ENCODE peak calls at places on chromosome 21, in ten cellular contexts. T is stomach, O is pancreas, E is Caco-2, J is gastrocnemius medialis, P is uterus, G is left ventricle myocardium inferior, S is GM23338, C is psoas muscle, Z is tibial artery. K is an unnamed sample.

GRCh38 chr21:43985690-43986251 is 26.3 kb upstream of the TRAPPC10 start:
- DNase-seq in G (no peak), C (no peak), T (no peak), S (peak), P (no peak), J (no peak), E (no peak), Z (no peak), O (no peak), K (no peak)

GRCh38 chr21:16563795-16564194 is 834.0 kb downstream of the USP25 start:
- DNase-seq in J (no peak), S (peak), Z (no peak), G (no peak), E (peak), O (peak), C (no peak), T (no peak), P (no peak), K (no peak)

GRCh38 chr21:14734833-14735232 is 188.7 kb upstream of the SAMSN1 start:
- DNase-seq in E (no peak), T (no peak), G (no peak), O (no peak), Z (no peak), S (no peak), P (no peak), C (no peak), J (no peak), K (no peak)

GRCh38 chr21:36024782-36025181 is 35.5 kb downstream of the SETD4 start:
- DNase-seq in J (no peak), C (no peak), Z (no peak), O (no peak), E (no peak), T (no peak), G (no peak), P (no peak), S (no peak), K (no peak)

GRCh38 chr21:36175771-36176565 is 19.3 kb downstream of the DOP1B start:
- DNase-seq in O (no peak), E (no peak), C (no peak), G (no peak), Z (no peak), J (no peak), S (no peak), P (no peak), T (no peak), K (no peak)

GRCh38 chr21:34129039-34129891 is 55.9 kb downstream of the MRPS6 start:
- DNase-seq in E (no peak), G (peak), C (peak), J (peak), S (peak), T (peak), Z (peak), O (peak), P (peak), K (peak)

GRCh38 chr21:29155118-29155932 is 24.9 kb downstream of the MAP3K7CL start:
- DNase-seq in S (peak), Z (peak), P (peak), G (peak), J (peak), E (no peak), C (peak), T (no peak), O (no peak), K (peak)

GRCh38 chr21:35203093-35204021 is 154.3 kb upstream of the RUNX1 start:
- DNase-seq in O (no peak), C (peak), P (no peak), S (no peak), T (no peak), J (peak), Z (no peak), G (no peak), E (no peak), K (no peak)

GRCh38 chr21:14523234-14523633 is 22.9 kb downstream of the SAMSN1 start:
- DNase-seq in Z (no peak), P (no peak), C (peak), J (no peak), O (no peak), G (no peak), E (no peak), S (no peak), T (no peak), K (no peak)

GRCh38 chr21:35020902-35021301 is 28.2 kb downstream of the RUNX1 start:
- DNase-seq in S (no peak), G (no peak), J (no peak), E (no peak), Z (no peak), P (no peak), O (no peak), T (no peak), C (no peak), K (no peak)

GRCh38 chr21:36728371-36729111 is 29.6 kb downstream of the SIM2 start:
- DNase-seq in S (no peak), C (no peak), Z (peak), E (no peak), P (no peak), O (no peak), T (peak), G (no peak), J (no peak), K (no peak)

GRCh38 chr21:15775981-15776380 is 46.2 kb downstream of the USP25 start:
- DNase-seq in G (no peak), T (no peak), Z (no peak), J (no peak), E (no peak), O (no peak), C (no peak), S (no peak), P (no peak), K (no peak)

GRCh38 chr21:29538115-29538514 is 239.4 kb downstream of the BACH1 start:
- DNase-seq in O (no peak), Z (no peak), P (no peak), T (no peak), J (no peak), C (no peak), E (no peak), S (no peak), G (no peak), K (no peak)

GRCh38 chr21:16037386-16037785 is 307.6 kb downstream of the USP25 start:
- DNase-seq in E (no peak), Z (no peak), O (no peak), P (no peak), S (no peak), J (no peak), G (no peak), T (no peak), C (no peak), K (no peak)

GRCh38 chr21:36753556-36753955 is 54.6 kb downstream of the SIM2 start:
- DNase-seq in S (no peak), P (no peak), Z (no peak), C (no peak), G (no peak), T (no peak), O (no peak), E (no peak), J (no peak), K (no peak)

GRCh38 chr21:36858320-36858957 is 108.0 kb downstream of the HLCS start:
- DNase-seq in Z (no peak), P (no peak), O (no peak), E (no peak), J (no peak), T (no peak), S (no peak), G (no peak), C (no peak), K (no peak)

GRCh38 chr21:35002879-35003722 is 46.0 kb downstream of the RUNX1 start:
- DNase-seq in J (no peak), C (no peak), O (no peak), S (no peak), P (no peak), Z (no peak), G (no peak), T (no peak), E (no peak), K (no peak)

GRCh38 chr21:31034378-31034777 is 3.9 kb downstream of the KRTAP19-8 start:
- DNase-seq in G (no peak), P (no peak), T (no peak), J (no peak), O (no peak), Z (no peak), E (no peak), C (no peak), S (no peak), K (no peak)

GRCh38 chr21:34020934-34021553 is 52.3 kb upstream of the MRPS6 start:
- DNase-seq in T (no peak), P (no peak), J (no peak), E (no peak), C (no peak), S (no peak), G (no peak), Z (no peak), O (no peak), K (no peak)

GRCh38 chr21:46455575-46456385 is 2.9 kb upstream of the DIP2A start:
- DNase-seq in C (no peak), S (no peak), Z (no peak), T (no peak), G (no peak), O (no peak), J (no peak), P (no peak), E (no peak), K (no peak)

GRCh38 chr21:18384771-18385170 is 18.8 kb downstream of the TMPRSS15 start:
- DNase-seq in Z (no peak), T (no peak), S (peak), O (no peak), J (no peak), G (no peak), C (no peak), P (no peak), E (peak), K (no peak)

GRCh38 chr21:16942703-16943102 is 570.1 kb upstream of the CXADR start:
- DNase-seq in P (no peak), S (peak), O (no peak), Z (no peak), C (no peak), G (no peak), J (no peak), E (peak), T (no peak), K (no peak)

GRCh38 chr21:36918291-36918690 is 48.2 kb downstream of the HLCS start:
- DNase-seq in S (no peak), O (no peak), E (no peak), Z (no peak), C (no peak), T (no peak), P (no peak), G (no peak), J (peak), K (no peak)

GRCh38 chr21:35102488-35103407 is 53.6 kb upstream of the RUNX1 start:
- DNase-seq in G (peak), C (peak), J (peak), S (no peak), P (no peak), T (peak), E (no peak), O (no peak), Z (peak), K (no peak)

GRCh38 chr21:17732306-17732705 is 86.8 kb downstream of the C21orf91 start:
- DNase-seq in C (no peak), P (no peak), Z (no peak), O (no peak), T (no peak), G (no peak), J (no peak), S (no peak), E (no peak), K (no peak)

GRCh38 chr21:14734191-14734590 is 188.1 kb upstream of the SAMSN1 start:
- DNase-seq in E (no peak), O (no peak), T (no peak), G (no peak), P (no peak), Z (no peak), J (no peak), C (no peak), S (no peak), K (no peak)

GRCh38 chr21:15279484-15279883 is 214.7 kb upstream of the NRIP1 start:
- DNase-seq in P (no peak), T (no peak), E (no peak), G (no peak), O (no peak), C (no peak), J (no peak), S (no peak), Z (no peak), K (no peak)

GRCh38 chr21:46052703-46053651 is 44.9 kb upstream of the COL6A2 start:
- DNase-seq in E (no peak), S (no peak), O (no peak), P (no peak), T (no peak), G (no peak), J (no peak), Z (no peak), C (no peak), K (peak)

GRCh38 chr21:36297555-36297937 is 22.5 kb upstream of the MORC3 start:
- DNase-seq in S (no peak), T (no peak), C (no peak), G (no peak), Z (peak), E (no peak), P (no peak), J (no peak), O (no peak), K (no peak)

GRCh38 chr21:37370152-37371040 is 3.8 kb downstream of the DYRK1A start:
- DNase-seq in G (no peak), E (no peak), P (no peak), T (no peak), C (no peak), Z (no peak), S (no peak), O (no peak), J (no peak), K (no peak)

GRCh38 chr21:37796011-37796410 is 120.2 kb downstream of the KCNJ6 start:
- DNase-seq in G (no peak), J (no peak), Z (no peak), P (no peak), E (no peak), T (no peak), O (no peak), S (no peak), C (no peak), K (no peak)

GRCh38 chr21:37916795-37917142 is 512 bp upstream of the KCNJ6 start:
- DNase-seq in G (no peak), J (no peak), C (no peak), S (peak), O (no peak), Z (no peak), P (no peak), E (no peak), T (no peak), K (no peak)

GRCh38 chr21:43814215-43815106 is 25.1 kb downstream of the RRP1 start:
- DNase-seq in S (peak), Z (no peak), T (no peak), G (no peak), P (no peak), C (no peak), E (no peak), O (peak), J (no peak), K (no peak)

GRCh38 chr21:16592399-16592798 is 862.6 kb downstream of the USP25 start:
- DNase-seq in O (no peak), G (no peak), J (no peak), E (no peak), T (no peak), Z (no peak), S (no peak), C (no peak), P (no peak), K (no peak)

GRCh38 chr21:46375560-46376230 is 51.7 kb downstream of the PCNT start:
- DNase-seq in O (no peak), G (peak), C (peak), E (no peak), S (no peak), P (no peak), T (no peak), J (peak), Z (no peak), K (no peak)

GRCh38 chr21:36155603-36156338 is 853 bp upstream of the DOP1B start:
- DNase-seq in O (peak), J (no peak), Z (peak), T (peak), C (no peak), E (peak), P (peak), S (peak), G (peak), K (peak)

GRCh38 chr21:15932681-15933200 is 203.0 kb downstream of the USP25 start:
- DNase-seq in E (no peak), Z (no peak), O (no peak), S (no peak), J (no peak), T (no peak), C (no peak), G (no peak), P (no peak), K (no peak)

GRCh38 chr21:25273945-25274344 is 333.3 kb downstream of the MRPL39 start:
- DNase-seq in C (no peak), Z (no peak), G (no peak), T (no peak), S (no peak), O (no peak), E (no peak), P (no peak), J (no peak), K (no peak)
- TF ChIP-seq CTCF in C (no peak), Z (no peak), G (no peak), T (no peak), S (no peak), O (no peak), E (no peak), P (no peak), J (no peak), K (no peak)

DNA sequence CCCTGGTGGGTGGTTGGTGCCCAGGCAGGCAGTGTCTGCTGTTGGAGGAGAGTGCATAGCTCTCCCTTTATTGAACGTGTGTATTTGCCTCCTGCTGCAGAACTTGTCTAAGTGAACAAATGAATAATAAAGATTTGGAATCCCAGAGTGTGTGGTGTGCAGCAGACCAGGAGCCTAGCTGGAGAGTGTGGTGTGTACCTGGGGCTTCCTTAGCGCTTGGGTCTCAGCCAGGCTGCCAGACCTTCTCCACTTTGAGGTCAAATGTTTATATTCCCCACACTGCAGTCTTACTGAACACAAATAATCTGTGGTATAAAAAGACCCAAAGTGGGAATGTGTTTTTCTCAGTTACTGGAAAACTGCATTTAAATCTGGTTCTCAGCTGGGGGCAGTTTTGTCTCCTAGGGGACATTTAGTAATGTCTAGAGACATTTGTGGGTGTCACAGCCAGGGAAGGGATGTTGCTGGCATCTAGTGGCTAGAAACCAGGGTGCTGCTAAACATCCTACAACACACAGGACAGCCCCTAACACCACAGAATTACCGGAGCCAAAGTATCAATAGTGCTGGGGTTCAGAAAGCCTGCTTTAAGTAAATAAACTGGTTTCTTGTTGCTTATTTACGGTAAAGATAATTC is 23.6 kb downstream of the SLC37A1 start:
- DNase-seq in E (peak), J (no peak), O (no peak), C (no peak), G (no peak), Z (no peak), T (no peak), S (no peak), P (no peak), K (no peak)
- TF ChIP-seq CTCF in E (no peak), J (peak), O (no peak), C (no peak), G (peak), Z (no peak), T (no peak), S (peak), P (no peak), K (no peak)

GRCh38 chr21:28086861-28087581 is 905.7 kb downstream of the LTN1 start:
- DNase-seq in S (no peak), T (no peak), E (no peak), O (no peak), Z (no peak), C (no peak), G (no peak), P (no peak), J (no peak), K (no peak)

GRCh38 chr21:28078126-28078525 is 914.6 kb downstream of the LTN1 start:
- DNase-seq in C (no peak), Z (no peak), O (no peak), P (no peak), G (no peak), E (no peak), T (no peak), S (no peak), J (no peak), K (no peak)

GRCh38 chr21:28084951-28085350 is 907.7 kb downstream of the LTN1 start:
- DNase-seq in C (no peak), P (no peak), E (no peak), S (no peak), O (no peak), G (no peak), J (no peak), Z (no peak), T (no peak), K (no peak)

GRCh38 chr21:28083350-28083749 is 909.3 kb downstream of the LTN1 start:
- DNase-seq in Z (no peak), S (peak), P (no peak), C (no peak), G (no peak), T (no peak), O (no peak), J (no peak), E (no peak), K (no peak)
- TF ChIP-seq CTCF in Z (no peak), S (peak), P (no peak), C (no peak), G (no peak), T (no peak), O (no peak), J (no peak), E (no peak), K (no peak)

DNA sequence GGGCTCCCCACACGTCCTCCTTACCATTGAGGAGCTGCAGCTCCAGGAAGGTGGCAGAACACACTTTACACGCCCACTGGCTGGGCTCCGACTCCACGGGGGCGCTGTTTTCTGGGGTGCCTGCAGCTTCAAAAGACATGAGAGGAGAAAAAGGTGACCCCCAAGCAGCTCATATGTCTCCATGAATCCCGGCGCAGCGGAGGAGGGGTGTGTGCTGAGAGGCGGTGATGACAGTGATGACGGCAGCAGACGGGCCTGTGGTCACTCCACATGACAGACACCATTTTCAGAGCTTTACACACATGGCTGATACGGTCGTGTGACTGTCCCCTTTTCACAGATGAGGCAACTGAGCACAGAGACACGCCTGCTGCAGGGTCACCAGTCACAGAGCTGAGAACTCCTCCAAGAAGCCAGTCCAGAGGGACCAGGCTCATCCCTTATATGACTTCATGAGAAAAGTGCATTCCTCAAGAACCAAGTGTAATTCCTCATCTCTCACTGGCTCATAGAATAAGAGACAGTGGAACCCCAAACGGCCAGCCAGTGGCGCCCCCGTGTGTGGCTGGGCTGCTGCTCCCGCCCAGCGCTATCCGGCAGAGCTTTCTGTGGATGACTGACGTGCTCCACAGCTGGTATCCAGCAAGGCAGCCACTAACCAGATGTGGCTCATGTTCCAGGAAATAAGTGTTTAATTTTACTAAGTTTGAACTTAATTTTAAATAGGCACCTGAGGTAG is 31.9 kb downstream of the PRDM15 start:
- DNase-seq in T (no peak), P (no peak), E (no peak), Z (no peak), G (no peak), J (no peak), C (no peak), O (no peak), S (peak), K (no peak)
- TF ChIP-seq CTCF in T (no peak), P (no peak), E (no peak), Z (no peak), G (no peak), J (no peak), C (no peak), O (no peak), S (peak), K (no peak)

K was measured in ovary.